ENCODE peak calls at places on chromosomes 3 and 15, in five cellular contexts. One of them, this sample, is unnamed.

GRCh38 chr15:40115670-40116093 is 7.0 kb upstream of the BMF start:
- DNase-seq in HepG2: peak; percentile 54
- DNase-seq in K562: no peak
- DNase-seq in HCT116: no peak
- DNase-seq in GM12878: peak; percentile 83
- DNase-seq in this sample: no peak

GRCh38 chr15:62066663-62067447 is at the start of gene C2CD4A:
- DNase-seq in HepG2: peak; percentile 88
- DNase-seq in K562: no peak
- DNase-seq in HCT116: peak; percentile 70
- DNase-seq in GM12878: no peak
- DNase-seq in this sample: no peak

GRCh38 chr3:36653095-36653494 is 111.3 kb downstream of the DCLK3 start:
- DNase-seq in HepG2: no peak
- DNase-seq in K562: no peak
- DNase-seq in HCT116: no peak
- DNase-seq in GM12878: no peak
- DNase-seq in this sample: no peak

GRCh38 chr3:180680097-180680430 is 775 bp upstream of the CCDC39 start:
- DNase-seq in HepG2: no peak
- DNase-seq in K562: no peak
- DNase-seq in HCT116: no peak
- DNase-seq in GM12878: no peak
- DNase-seq in this sample: peak; percentile 38

GRCh38 chr15:39919396-39919739 is 698 bp downstream of the GPR176 start:
- DNase-seq in HepG2: no peak
- DNase-seq in K562: no peak
- DNase-seq in HCT116: no peak
- DNase-seq in GM12878: no peak
- DNase-seq in this sample: no peak

GRCh38 chr3:131602011-131602779 is 99.4 kb upstream of the MRPL3 start:
- DNase-seq in HepG2: no peak
- DNase-seq in K562: peak; percentile 9
- DNase-seq in HCT116: no peak
- DNase-seq in GM12878: no peak
- DNase-seq in this sample: no peak

GRCh38 chr3:44132061-44132460 is 109.6 kb upstream of the TOPAZ1 start:
- DNase-seq in HepG2: no peak
- DNase-seq in K562: no peak
- DNase-seq in HCT116: no peak
- DNase-seq in GM12878: no peak
- DNase-seq in this sample: no peak

GRCh38 chr15:85646538-85647091 is 148.1 kb downstream of the KLHL25 start:
- DNase-seq in HepG2: no peak
- DNase-seq in K562: no peak
- DNase-seq in HCT116: no peak
- DNase-seq in GM12878: no peak
- DNase-seq in this sample: peak; percentile 38

GRCh38 chr3:45330500-45331295 is 57.7 kb upstream of the LARS2 start:
- DNase-seq in HepG2: no peak
- DNase-seq in K562: no peak
- DNase-seq in HCT116: no peak
- DNase-seq in GM12878: no peak
- DNase-seq in this sample: no peak

GRCh38 chr3:190013943-190014924 is 106.5 kb downstream of the P3H2 start:
- DNase-seq in HepG2: no peak
- DNase-seq in K562: no peak
- DNase-seq in HCT116: no peak
- DNase-seq in GM12878: no peak
- DNase-seq in this sample: no peak

GRCh38 chr3:189714991-189715961 is 84.1 kb downstream of the TP63 start:
- DNase-seq in HepG2: no peak
- DNase-seq in K562: no peak
- DNase-seq in HCT116: no peak
- DNase-seq in GM12878: peak; percentile 43
- DNase-seq in this sample: no peak

GRCh38 chr3:142857056-142857455 is 31.8 kb downstream of the PCOLCE2 start:
- DNase-seq in HepG2: peak; percentile 57
- DNase-seq in K562: peak; percentile 19
- DNase-seq in HCT116: peak; percentile 46
- DNase-seq in GM12878: no peak
- DNase-seq in this sample: peak; percentile 65

GRCh38 chr15:89912145-89912673 is 543 bp downstream of the ARPIN start:
- DNase-seq in HepG2: no peak
- DNase-seq in K562: no peak
- DNase-seq in HCT116: no peak
- DNase-seq in GM12878: no peak
- DNase-seq in this sample: peak; percentile 76

GRCh38 chr15:76059320-76060097 is at the start of gene TMEM266:
- DNase-seq in HepG2: no peak
- DNase-seq in K562: peak; percentile 94
- DNase-seq in HCT116: no peak
- DNase-seq in GM12878: no peak
- DNase-seq in this sample: peak; percentile 98

GRCh38 chr3:178439504-178439903 is 96.7 kb upstream of the KCNMB2 start:
- DNase-seq in HepG2: no peak
- DNase-seq in K562: no peak
- DNase-seq in HCT116: no peak
- DNase-seq in GM12878: no peak
- DNase-seq in this sample: no peak

GRCh38 chr3:98734311-98734710 is 28.8 kb upstream of the ST3GAL6 start:
- DNase-seq in HepG2: no peak
- DNase-seq in K562: no peak
- DNase-seq in HCT116: no peak
- DNase-seq in GM12878: no peak
- DNase-seq in this sample: no peak

GRCh38 chr3:136232413-136232812 is 17.7 kb upstream of the PCCB start:
- DNase-seq in HepG2: no peak
- DNase-seq in K562: no peak
- DNase-seq in HCT116: no peak
- DNase-seq in GM12878: no peak
- DNase-seq in this sample: no peak
- TF ChIP-seq ZBTB33 in HepG2: no peak
- TF ChIP-seq ZBTB33 in K562: no peak
- TF ChIP-seq ZBTB33 in HCT116: no peak
- TF ChIP-seq ZBTB33 in GM12878: no peak
- TF ChIP-seq ZBTB33 in this sample: no peak

GRCh38 chr3:177357352-177358084 is 160.2 kb upstream of the TBL1XR1 start:
- DNase-seq in HepG2: peak; percentile 88
- DNase-seq in K562: peak; percentile 84
- DNase-seq in HCT116: peak; percentile 97
- DNase-seq in GM12878: no peak
- DNase-seq in this sample: peak; percentile 38

GRCh38 chr3:177358968-177359600 is 161.8 kb upstream of the TBL1XR1 start:
- DNase-seq in HepG2: no peak
- DNase-seq in K562: peak; percentile 48
- DNase-seq in HCT116: peak; percentile 44
- DNase-seq in GM12878: no peak
- DNase-seq in this sample: peak; percentile 47

GRCh38 chr3:177356113-177356512 is 158.8 kb upstream of the TBL1XR1 start:
- DNase-seq in HepG2: no peak
- DNase-seq in K562: no peak
- DNase-seq in HCT116: no peak
- DNase-seq in GM12878: no peak
- DNase-seq in this sample: no peak

GRCh38 chr3:177359601-177360357 is 162.5 kb upstream of the TBL1XR1 start:
- DNase-seq in HepG2: peak; percentile 98
- DNase-seq in K562: peak; percentile 88
- DNase-seq in HCT116: peak; percentile 98
- DNase-seq in GM12878: peak; percentile 87
- DNase-seq in this sample: peak; percentile 92

DNA sequence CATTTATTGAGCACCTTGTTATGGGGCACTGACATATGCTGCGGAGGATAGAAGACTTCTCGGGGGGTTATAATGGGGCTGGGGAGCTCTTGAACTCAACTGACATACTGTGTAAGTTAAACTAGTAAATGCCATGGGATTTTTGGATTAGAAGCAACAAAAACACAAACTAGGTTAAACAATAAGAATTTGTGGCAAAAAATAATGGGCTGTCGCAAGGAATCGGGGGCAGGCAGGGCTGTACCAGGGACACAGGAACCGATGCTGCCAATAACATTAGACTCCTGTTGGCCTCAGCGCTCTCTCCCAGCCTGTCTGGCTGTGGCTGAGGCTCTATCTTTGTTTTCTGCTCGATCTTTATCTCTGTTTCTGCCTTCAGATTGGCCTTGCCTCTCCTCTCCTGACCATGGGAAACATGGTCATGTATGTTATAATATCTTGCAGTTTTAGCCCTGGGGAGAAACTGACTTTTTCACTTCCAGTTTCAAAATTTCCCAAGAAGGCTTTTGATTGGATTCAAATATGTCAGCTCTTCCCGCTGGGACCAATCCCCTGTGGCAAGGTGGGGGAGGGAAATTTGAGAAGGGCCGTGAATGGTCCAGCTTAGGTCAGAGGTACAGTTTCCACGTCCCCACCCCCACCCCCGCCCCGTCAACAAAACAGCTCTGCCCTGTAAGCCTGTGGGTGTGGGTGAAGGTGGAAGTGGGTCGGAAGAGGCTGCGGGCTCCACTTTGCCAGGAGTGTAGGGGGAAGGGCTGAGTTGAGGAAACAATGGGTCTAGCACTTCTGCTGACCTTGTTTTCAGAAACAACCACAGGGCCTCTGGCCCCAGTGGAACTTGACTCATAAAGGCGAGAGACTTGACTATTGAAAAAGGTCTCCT is 161.0 kb upstream of the TBL1XR1 start:
- DNase-seq in HepG2: peak; percentile 97
- DNase-seq in K562: peak; percentile 57
- DNase-seq in HCT116: peak; percentile 89
- DNase-seq in GM12878: peak; percentile 83
- DNase-seq in this sample: peak; percentile 54
- H2AFZ ChIP-seq in HepG2: no peak overlapping the region
- H2AFZ ChIP-seq in K562: peak overlapping the region; percentile 91
- H2AFZ ChIP-seq in HCT116: no peak overlapping the region
- H2AFZ ChIP-seq in GM12878: peak overlapping the region; percentile 22
- H2AFZ ChIP-seq in this sample: peak overlapping the region; percentile 74

DNA sequence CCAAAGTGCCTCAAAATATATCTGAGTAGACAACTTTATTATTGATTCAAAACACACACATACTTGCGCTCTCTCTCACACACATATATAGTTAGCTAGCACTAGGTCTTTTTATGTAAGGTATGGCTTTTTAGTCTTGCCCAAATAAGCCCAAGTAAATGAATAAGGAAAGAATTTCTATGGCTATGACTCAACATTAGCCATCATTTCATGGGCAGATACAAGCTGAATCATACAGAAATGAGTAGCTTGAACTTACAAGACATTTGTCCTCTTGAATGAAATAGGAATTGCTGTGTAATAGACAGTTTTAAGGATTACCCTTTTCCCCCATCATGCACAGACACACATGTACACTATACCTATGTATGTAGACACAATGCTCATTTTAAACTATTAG is 4.9 kb downstream of the CADPS start:
- DNase-seq in HepG2: no peak
- DNase-seq in K562: no peak
- DNase-seq in HCT116: no peak
- DNase-seq in GM12878: no peak
- DNase-seq in this sample: no peak
- TF ChIP-seq ZBTB33 in HepG2: no peak
- TF ChIP-seq ZBTB33 in K562: no peak
- TF ChIP-seq ZBTB33 in HCT116: no peak
- TF ChIP-seq ZBTB33 in GM12878: no peak
- TF ChIP-seq ZBTB33 in this sample: no peak

GRCh38 chr15:45314960-45315359 is 62.9 kb downstream of the SLC28A2 start:
- DNase-seq in HepG2: no peak
- DNase-seq in K562: peak; percentile 18
- DNase-seq in HCT116: no peak
- DNase-seq in GM12878: no peak
- DNase-seq in this sample: no peak
- H2AFZ ChIP-seq in HepG2: no peak overlapping the region
- H2AFZ ChIP-seq in K562: peak overlapping the region; percentile 81
- H2AFZ ChIP-seq in HCT116: no peak overlapping the region
- H2AFZ ChIP-seq in GM12878: peak overlapping the region; percentile 22
- H2AFZ ChIP-seq in this sample: no peak overlapping the region

GRCh38 chr15:66754789-66755188 is 52.8 kb downstream of the SMAD6 start:
- DNase-seq in HepG2: no peak
- DNase-seq in K562: no peak
- DNase-seq in HCT116: no peak
- DNase-seq in GM12878: no peak
- DNase-seq in this sample: no peak
- TF ChIP-seq ZBTB33 in HepG2: no peak
- TF ChIP-seq ZBTB33 in K562: no peak
- TF ChIP-seq ZBTB33 in HCT116: no peak
- TF ChIP-seq ZBTB33 in GM12878: no peak
- TF ChIP-seq ZBTB33 in this sample: no peak

GRCh38 chr15:66654718-66655375 is 47.2 kb upstream of the SMAD6 start:
- DNase-seq in HepG2: no peak
- DNase-seq in K562: peak; percentile 85
- DNase-seq in HCT116: no peak
- DNase-seq in GM12878: no peak
- DNase-seq in this sample: no peak
- H2AFZ ChIP-seq in HepG2: no peak overlapping the region
- H2AFZ ChIP-seq in K562: peak overlapping the region; percentile 21
- H2AFZ ChIP-seq in HCT116: no peak overlapping the region
- H2AFZ ChIP-seq in GM12878: no peak overlapping the region
- H2AFZ ChIP-seq in this sample: no peak overlapping the region

GRCh38 chr3:172846706-172847105 is 96.2 kb downstream of the ECT2 start:
- DNase-seq in HepG2: no peak
- DNase-seq in K562: no peak
- DNase-seq in HCT116: no peak
- DNase-seq in GM12878: no peak
- DNase-seq in this sample: no peak
- TF ChIP-seq ZBTB33 in HepG2: no peak
- TF ChIP-seq ZBTB33 in K562: no peak
- TF ChIP-seq ZBTB33 in HCT116: no peak
- TF ChIP-seq ZBTB33 in GM12878: no peak
- TF ChIP-seq ZBTB33 in this sample: no peak